ENCODE peak calls at places on chromosomes 6 and 20, in seven cellular contexts. R is NCI-H524 treated with DMSO at 0.1 percent for 48 hours, A is sigmoid colon, L is anterior cingulate cortex, X is A549, H is NCI-H1092 treated with DMSO at 0.1 percent for 48 hours, P is ureter. F is an unnamed sample.

GRCh38 chr6:146913842-146914562 is 290.2 kb upstream of the STXBP5 start:
- DNase-seq in R (no peak), A (peak), L (no peak), X (peak), H (no peak), P (peak), F (peak)

GRCh38 chr20:2470051-2470431 is 548 bp downstream of the SNRPB start:
- DNase-seq in R (peak), A (no peak), L (no peak), X (peak), H (peak), P (peak), F (peak)

GRCh38 chr6:113361014-113361645 is 496.0 kb upstream of the MARCKS start:
- DNase-seq in R (no peak), A (no peak), L (no peak), X (peak), H (no peak), P (no peak), F (no peak)

GRCh38 chr6:137234505-137234863 is 15.3 kb upstream of the IFNGR1 start:
- DNase-seq in R (no peak), A (no peak), L (no peak), X (no peak), H (no peak), P (no peak), F (no peak)

GRCh38 chr6:165117121-165117520 is 192.3 kb downstream of the C6orf118 start:
- DNase-seq in R (no peak), A (no peak), L (no peak), X (no peak), H (no peak), P (no peak), F (no peak)

GRCh38 chr6:3748208-3748701 is 3.3 kb downstream of the PXDC1 start:
- DNase-seq in R (no peak), A (no peak), L (peak), X (peak), H (no peak), P (peak), F (peak)

GRCh38 chr6:165804331-165805066 is 141.5 kb upstream of the PDE10A start:
- DNase-seq in R (no peak), A (no peak), L (no peak), X (no peak), H (no peak), P (no peak), F (no peak)

GRCh38 chr6:54451516-54451915 is 143.3 kb downstream of the TINAG start:
- DNase-seq in R (no peak), A (no peak), L (no peak), X (no peak), H (no peak), P (no peak), F (no peak)

GRCh38 chr6:18609715-18610114 is 222.6 kb downstream of the RNF144B start:
- DNase-seq in R (no peak), A (no peak), L (no peak), X (no peak), H (no peak), P (no peak), F (no peak)

GRCh38 chr6:97187951-97188350 is 95.1 kb downstream of the MMS22L start:
- DNase-seq in R (no peak), A (no peak), L (no peak), X (no peak), H (no peak), P (no peak), F (no peak)

GRCh38 chr6:14930366-14930989 is 315.4 kb upstream of the JARID2 start:
- DNase-seq in R (no peak), A (no peak), L (no peak), X (no peak), H (no peak), P (no peak), F (no peak)

GRCh38 chr6:156919819-156920379 is 142.7 kb downstream of the ARID1B start:
- DNase-seq in R (peak), A (no peak), L (no peak), X (no peak), H (no peak), P (no peak), F (no peak)

GRCh38 chr20:62624325-62624690 is 18.0 kb upstream of the SLCO4A1 start:
- DNase-seq in R (no peak), A (no peak), L (no peak), X (no peak), H (no peak), P (no peak), F (no peak)

F was measured in H54.